ENCODE peak calls at places on chromosome 9, in eight cellular contexts. One of them, this sample, is unnamed.

GRCh38 chr9:29150606-29151005 is 1577.3 kb upstream of the C9orf72 start:
- DNase-seq in left ventricle myocardium inferior: no peak
- DNase-seq in gastrocnemius medialis: no peak
- DNase-seq in RWPE1: no peak
- DNase-seq in neuronal stem cell: no peak
- DNase-seq in kidney: no peak
- DNase-seq in GM23338: no peak
- DNase-seq in substantia nigra: no peak
- DNase-seq in this sample: no peak

GRCh38 chr9:128903871-128904371 is 16.9 kb upstream of the PHYHD1 start:
- DNase-seq in kidney: no peak
- DNase-seq in RWPE1: no peak
- DNase-seq in substantia nigra: no peak
- DNase-seq in neuronal stem cell: no peak
- DNase-seq in GM23338: no peak
- DNase-seq in left ventricle myocardium inferior: no peak
- DNase-seq in gastrocnemius medialis: no peak
- DNase-seq in this sample: no peak

GRCh38 chr9:38126730-38127129 is 57.7 kb upstream of the SHB start:
- DNase-seq in kidney: no peak
- DNase-seq in RWPE1: no peak
- DNase-seq in gastrocnemius medialis: no peak
- DNase-seq in neuronal stem cell: no peak
- DNase-seq in left ventricle myocardium inferior: no peak
- DNase-seq in GM23338: no peak
- DNase-seq in substantia nigra: no peak
- DNase-seq in this sample: no peak

GRCh38 chr9:127778280-127779135 is at the start of gene SH2D3C:
- DNase-seq in kidney: no peak
- DNase-seq in neuronal stem cell: no peak
- DNase-seq in substantia nigra: no peak
- DNase-seq in left ventricle myocardium inferior: peak
- DNase-seq in GM23338: no peak
- DNase-seq in RWPE1: no peak
- DNase-seq in gastrocnemius medialis: no peak
- DNase-seq in this sample: peak

GRCh38 chr9:111150241-111150640 is 112.0 kb upstream of the LPAR1 start:
- DNase-seq in substantia nigra: no peak
- DNase-seq in gastrocnemius medialis: no peak
- DNase-seq in neuronal stem cell: no peak
- DNase-seq in RWPE1: no peak
- DNase-seq in GM23338: no peak
- DNase-seq in left ventricle myocardium inferior: no peak
- DNase-seq in kidney: no peak
- DNase-seq in this sample: no peak

GRCh38 chr9:36961568-36962360 is 72.3 kb downstream of the PAX5 start:
- DNase-seq in left ventricle myocardium inferior: no peak
- DNase-seq in substantia nigra: no peak
- DNase-seq in RWPE1: no peak
- DNase-seq in kidney: no peak
- DNase-seq in gastrocnemius medialis: no peak
- DNase-seq in neuronal stem cell: no peak
- DNase-seq in GM23338: peak
- DNase-seq in this sample: no peak

GRCh38 chr9:93244510-93245436 is 60.8 kb downstream of the WNK2 start:
- DNase-seq in kidney: no peak
- DNase-seq in neuronal stem cell: no peak
- DNase-seq in GM23338: no peak
- DNase-seq in substantia nigra: no peak
- DNase-seq in left ventricle myocardium inferior: no peak
- DNase-seq in RWPE1: peak
- DNase-seq in gastrocnemius medialis: no peak
- DNase-seq in this sample: no peak

GRCh38 chr9:37350486-37351190 is 71.9 kb upstream of the GRHPR start:
- DNase-seq in left ventricle myocardium inferior: no peak
- DNase-seq in kidney: no peak
- DNase-seq in RWPE1: peak
- DNase-seq in GM23338: no peak
- DNase-seq in gastrocnemius medialis: no peak
- DNase-seq in neuronal stem cell: no peak
- DNase-seq in substantia nigra: no peak
- DNase-seq in this sample: no peak

GRCh38 chr9:34190996-34191892 is 12.4 kb downstream of the UBAP1 start:
- DNase-seq in substantia nigra: no peak
- DNase-seq in left ventricle myocardium inferior: no peak
- DNase-seq in gastrocnemius medialis: no peak
- DNase-seq in kidney: no peak
- DNase-seq in RWPE1: no peak
- DNase-seq in GM23338: peak
- DNase-seq in neuronal stem cell: no peak
- DNase-seq in this sample: no peak

GRCh38 chr9:5512658-5513452 is 2.5 kb downstream of the PDCD1LG2 start:
- DNase-seq in neuronal stem cell: no peak
- DNase-seq in substantia nigra: no peak
- DNase-seq in gastrocnemius medialis: no peak
- DNase-seq in RWPE1: no peak
- DNase-seq in left ventricle myocardium inferior: no peak
- DNase-seq in GM23338: no peak
- DNase-seq in kidney: no peak
- DNase-seq in this sample: no peak

GRCh38 chr9:84238652-84239051 is 101.9 kb downstream of the SLC28A3 start:
- DNase-seq in substantia nigra: no peak
- DNase-seq in kidney: no peak
- DNase-seq in GM23338: no peak
- DNase-seq in left ventricle myocardium inferior: no peak
- DNase-seq in gastrocnemius medialis: no peak
- DNase-seq in neuronal stem cell: no peak
- DNase-seq in RWPE1: no peak
- DNase-seq in this sample: no peak

GRCh38 chr9:2872941-2873323 is 29.0 kb upstream of the PUM3 start:
- DNase-seq in RWPE1: no peak
- DNase-seq in left ventricle myocardium inferior: no peak
- DNase-seq in kidney: no peak
- DNase-seq in neuronal stem cell: no peak
- DNase-seq in GM23338: no peak
- DNase-seq in substantia nigra: no peak
- DNase-seq in gastrocnemius medialis: no peak
- DNase-seq in this sample: no peak

GRCh38 chr9:114834386-114834785 is 28.5 kb upstream of the TNFSF15 start:
- DNase-seq in kidney: no peak
- DNase-seq in RWPE1: no peak
- DNase-seq in GM23338: no peak
- DNase-seq in neuronal stem cell: no peak
- DNase-seq in gastrocnemius medialis: no peak
- DNase-seq in left ventricle myocardium inferior: no peak
- DNase-seq in substantia nigra: no peak
- DNase-seq in this sample: no peak

GRCh38 chr9:117715411-117715989 is 11.3 kb downstream of the TLR4 start:
- DNase-seq in RWPE1: no peak
- DNase-seq in kidney: no peak
- DNase-seq in GM23338: no peak
- DNase-seq in neuronal stem cell: no peak
- DNase-seq in gastrocnemius medialis: no peak
- DNase-seq in left ventricle myocardium inferior: no peak
- DNase-seq in substantia nigra: no peak
- DNase-seq in this sample: no peak

GRCh38 chr9:23826120-23826629 is at the start of gene ELAVL2:
- DNase-seq in kidney: peak
- DNase-seq in GM23338: peak
- DNase-seq in left ventricle myocardium inferior: peak
- DNase-seq in neuronal stem cell: peak
- DNase-seq in gastrocnemius medialis: peak
- DNase-seq in RWPE1: peak
- DNase-seq in substantia nigra: peak
- DNase-seq in this sample: no peak

GRCh38 chr9:14103115-14103514 is 210.8 kb downstream of the NFIB start:
- DNase-seq in GM23338: peak
- DNase-seq in neuronal stem cell: no peak
- DNase-seq in substantia nigra: no peak
- DNase-seq in left ventricle myocardium inferior: no peak
- DNase-seq in gastrocnemius medialis: no peak
- DNase-seq in RWPE1: no peak
- DNase-seq in kidney: no peak
- DNase-seq in this sample: no peak

GRCh38 chr9:107438211-107439030 is 51.1 kb downstream of the KLF4 start:
- DNase-seq in left ventricle myocardium inferior: no peak
- DNase-seq in substantia nigra: no peak
- DNase-seq in neuronal stem cell: no peak
- DNase-seq in GM23338: peak
- DNase-seq in RWPE1: no peak
- DNase-seq in gastrocnemius medialis: no peak
- DNase-seq in kidney: no peak
- DNase-seq in this sample: no peak

DNA sequence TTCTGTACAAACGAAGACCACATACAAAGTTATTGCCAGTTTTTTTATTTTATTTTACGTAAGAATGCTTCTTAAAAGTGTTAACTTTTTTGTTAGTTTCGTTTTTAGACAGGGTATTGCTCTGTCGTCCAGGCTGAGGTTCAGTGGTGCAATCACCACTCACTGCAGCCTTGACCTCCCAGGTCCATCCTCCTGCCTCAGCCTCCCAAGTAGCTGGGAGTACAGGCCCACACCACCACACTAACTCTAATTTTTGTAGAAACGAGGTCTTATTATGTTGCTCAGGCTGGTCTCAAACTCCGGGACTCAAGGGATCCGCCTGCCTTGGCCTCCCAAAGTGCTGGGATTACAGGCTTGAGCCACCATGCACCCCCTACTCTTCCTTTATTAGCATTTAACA is 2.3 kb upstream of the DNAJA1 start:
- DNase-seq in left ventricle myocardium inferior: no peak
- DNase-seq in neuronal stem cell: no peak
- DNase-seq in RWPE1: no peak
- DNase-seq in kidney: no peak
- DNase-seq in GM23338: no peak
- DNase-seq in substantia nigra: no peak
- DNase-seq in gastrocnemius medialis: no peak
- DNase-seq in this sample: no peak
- H3K27ac ChIP-seq in left ventricle myocardium inferior: no peak
- H3K27ac ChIP-seq in neuronal stem cell: no peak
- H3K27ac ChIP-seq in RWPE1: peak
- H3K27ac ChIP-seq in kidney: no peak
- H3K27ac ChIP-seq in GM23338: no peak
- H3K27ac ChIP-seq in substantia nigra: no peak
- H3K27ac ChIP-seq in gastrocnemius medialis: no peak
- H3K27ac ChIP-seq in this sample: no peak

DNA sequence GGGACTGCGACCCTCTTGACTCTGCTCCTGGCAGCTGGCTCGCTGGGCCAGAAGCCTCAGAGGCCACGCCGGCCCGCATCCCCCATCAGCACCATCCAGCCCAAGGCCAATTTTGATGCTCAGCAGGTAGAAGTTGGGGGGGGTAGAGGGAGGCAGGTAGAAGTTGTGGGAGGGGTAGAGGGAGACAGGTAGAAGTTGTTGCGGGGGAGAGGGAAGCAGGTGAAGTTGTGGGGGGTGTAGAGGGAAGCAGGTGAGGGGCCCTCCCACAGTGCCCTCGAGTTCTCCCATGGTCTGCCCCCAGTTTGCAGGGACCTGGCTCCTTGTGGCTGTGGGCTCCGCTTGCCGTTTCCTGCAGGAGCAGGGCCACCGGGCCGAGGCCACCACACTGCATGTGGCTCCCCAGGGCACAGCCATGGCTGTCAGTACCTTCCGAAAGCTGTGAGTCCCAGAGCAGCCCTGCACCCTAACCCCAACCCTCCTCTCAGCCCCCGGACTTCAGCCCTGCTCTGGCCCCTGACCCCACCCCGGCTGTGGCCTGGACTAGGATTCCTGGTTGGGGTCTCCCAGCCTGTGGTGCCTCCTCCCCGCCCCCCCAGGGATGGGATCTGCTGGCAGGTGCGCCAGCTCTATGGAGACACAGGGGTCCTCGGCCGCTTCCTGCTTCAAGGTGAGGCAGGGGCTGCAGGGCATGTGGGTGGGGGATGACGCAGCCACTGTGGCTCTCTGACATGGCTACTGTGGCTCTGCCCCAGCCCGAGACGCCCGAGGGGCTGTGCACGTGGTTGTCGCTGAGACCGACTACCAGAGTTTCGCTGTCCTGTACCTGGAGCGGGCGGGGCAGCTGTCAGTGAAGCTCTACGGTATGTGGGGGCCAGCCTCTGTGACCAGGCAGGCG is 537 bp downstream of the C8G start:
- DNase-seq in kidney: peak
- DNase-seq in substantia nigra: no peak
- DNase-seq in left ventricle myocardium inferior: no peak
- DNase-seq in RWPE1: no peak
- DNase-seq in gastrocnemius medialis: no peak
- DNase-seq in neuronal stem cell: no peak
- DNase-seq in GM23338: no peak
- DNase-seq in this sample: no peak
- H3K27ac ChIP-seq in kidney: no peak
- H3K27ac ChIP-seq in substantia nigra: peak
- H3K27ac ChIP-seq in left ventricle myocardium inferior: no peak
- H3K27ac ChIP-seq in RWPE1: peak
- H3K27ac ChIP-seq in gastrocnemius medialis: peak
- H3K27ac ChIP-seq in neuronal stem cell: no peak
- H3K27ac ChIP-seq in GM23338: no peak
- H3K27ac ChIP-seq in this sample: no peak

GRCh38 chr9:8904971-8905370 is 1105.4 kb upstream of the DMAC1 start:
- DNase-seq in left ventricle myocardium inferior: no peak
- DNase-seq in kidney: no peak
- DNase-seq in RWPE1: no peak
- DNase-seq in GM23338: no peak
- DNase-seq in substantia nigra: no peak
- DNase-seq in neuronal stem cell: no peak
- DNase-seq in gastrocnemius medialis: no peak
- DNase-seq in this sample: no peak
- H3K27ac ChIP-seq in left ventricle myocardium inferior: no peak
- H3K27ac ChIP-seq in kidney: no peak
- H3K27ac ChIP-seq in RWPE1: no peak
- H3K27ac ChIP-seq in GM23338: no peak
- H3K27ac ChIP-seq in substantia nigra: no peak
- H3K27ac ChIP-seq in neuronal stem cell: no peak
- H3K27ac ChIP-seq in gastrocnemius medialis: no peak
- H3K27ac ChIP-seq in this sample: no peak

GRCh38 chr9:137078701-137079400 is 1.5 kb downstream of the UAP1L1 start:
- DNase-seq in gastrocnemius medialis: no peak
- DNase-seq in GM23338: peak
- DNase-seq in kidney: no peak
- DNase-seq in left ventricle myocardium inferior: no peak
- DNase-seq in substantia nigra: no peak
- DNase-seq in RWPE1: no peak
- DNase-seq in neuronal stem cell: no peak
- DNase-seq in this sample: no peak

GRCh38 chr9:137075275-137075775 is 2.0 kb upstream of the UAP1L1 start:
- DNase-seq in neuronal stem cell: no peak
- DNase-seq in gastrocnemius medialis: no peak
- DNase-seq in RWPE1: no peak
- DNase-seq in GM23338: peak
- DNase-seq in substantia nigra: no peak
- DNase-seq in kidney: no peak
- DNase-seq in left ventricle myocardium inferior: no peak
- DNase-seq in this sample: no peak

GRCh38 chr9:137077758-137078693 is 709 bp downstream of the UAP1L1 start:
- DNase-seq in gastrocnemius medialis: no peak
- DNase-seq in left ventricle myocardium inferior: no peak
- DNase-seq in GM23338: no peak
- DNase-seq in kidney: peak
- DNase-seq in RWPE1: no peak
- DNase-seq in neuronal stem cell: no peak
- DNase-seq in substantia nigra: no peak
- DNase-seq in this sample: no peak

GRCh38 chr9:137076636-137077009 is 694 bp upstream of the UAP1L1 start:
- DNase-seq in left ventricle myocardium inferior: no peak
- DNase-seq in RWPE1: no peak
- DNase-seq in GM23338: peak
- DNase-seq in substantia nigra: no peak
- DNase-seq in neuronal stem cell: no peak
- DNase-seq in kidney: peak
- DNase-seq in gastrocnemius medialis: no peak
- DNase-seq in this sample: no peak

GRCh38 chr9:137077010-137077747 is at the start of gene UAP1L1:
- DNase-seq in neuronal stem cell: no peak
- DNase-seq in left ventricle myocardium inferior: peak
- DNase-seq in GM23338: peak
- DNase-seq in RWPE1: no peak
- DNase-seq in kidney: peak
- DNase-seq in substantia nigra: peak
- DNase-seq in gastrocnemius medialis: peak
- DNase-seq in this sample: peak
- H3K27ac ChIP-seq in neuronal stem cell: no peak
- H3K27ac ChIP-seq in left ventricle myocardium inferior: peak
- H3K27ac ChIP-seq in GM23338: no peak
- H3K27ac ChIP-seq in RWPE1: peak
- H3K27ac ChIP-seq in kidney: no peak
- H3K27ac ChIP-seq in substantia nigra: peak
- H3K27ac ChIP-seq in gastrocnemius medialis: peak
- H3K27ac ChIP-seq in this sample: no peak

This sample was measured in CD4-positive, alpha-beta T cell.